ENCODE peak calls at places on chromosomes 5 and 9, in seven cellular contexts. One of them, this sample, is unnamed.

GRCh38 chr5:119070578-119070827 is 384 bp upstream of the DMXL1 start:
- DNase-seq in NCI-H2081: peak
- DNase-seq in RWPE1: no peak
- DNase-seq in NCI-H1092: peak
- DNase-seq in GM03348: peak
- DNase-seq in stimulated activated CD8-positive, alpha-beta memory T cell treated with anti-CD3 and anti-CD28 coated beads, Interleukin-7, amount 100 ng/mL, for 48 hours: no peak
- DNase-seq in GM06990: no peak
- DNase-seq in this sample: peak

GRCh38 chr5:22108545-22108944 is 744.6 kb downstream of the CDH12 start:
- DNase-seq in NCI-H2081: no peak
- DNase-seq in RWPE1: no peak
- DNase-seq in NCI-H1092: no peak
- DNase-seq in GM03348: no peak
- DNase-seq in stimulated activated CD8-positive, alpha-beta memory T cell treated with anti-CD3 and anti-CD28 coated beads, Interleukin-7, amount 100 ng/mL, for 48 hours: no peak
- DNase-seq in GM06990: no peak
- DNase-seq in this sample: no peak

GRCh38 chr9:103167530-103167929 is 172.4 kb downstream of the CYLC2 start:
- DNase-seq in NCI-H2081: no peak
- DNase-seq in RWPE1: no peak
- DNase-seq in NCI-H1092: no peak
- DNase-seq in GM03348: no peak
- DNase-seq in stimulated activated CD8-positive, alpha-beta memory T cell treated with anti-CD3 and anti-CD28 coated beads, Interleukin-7, amount 100 ng/mL, for 48 hours: no peak
- DNase-seq in GM06990: no peak
- DNase-seq in this sample: no peak

GRCh38 chr9:99184073-99184426 is 37.7 kb downstream of the ALG2 start:
- DNase-seq in NCI-H2081: no peak
- DNase-seq in RWPE1: no peak
- DNase-seq in NCI-H1092: no peak
- DNase-seq in GM03348: no peak
- DNase-seq in stimulated activated CD8-positive, alpha-beta memory T cell treated with anti-CD3 and anti-CD28 coated beads, Interleukin-7, amount 100 ng/mL, for 48 hours: no peak
- DNase-seq in GM06990: no peak
- DNase-seq in this sample: no peak

GRCh38 chr5:42360061-42360460 is 63.2 kb upstream of the GHR start:
- DNase-seq in NCI-H2081: no peak
- DNase-seq in RWPE1: no peak
- DNase-seq in NCI-H1092: no peak
- DNase-seq in GM03348: peak
- DNase-seq in stimulated activated CD8-positive, alpha-beta memory T cell treated with anti-CD3 and anti-CD28 coated beads, Interleukin-7, amount 100 ng/mL, for 48 hours: no peak
- DNase-seq in GM06990: no peak
- DNase-seq in this sample: no peak

GRCh38 chr5:170757182-170757601 is 26.3 kb upstream of the GABRP start:
- DNase-seq in NCI-H2081: no peak
- DNase-seq in RWPE1: no peak
- DNase-seq in NCI-H1092: no peak
- DNase-seq in GM03348: peak
- DNase-seq in stimulated activated CD8-positive, alpha-beta memory T cell treated with anti-CD3 and anti-CD28 coated beads, Interleukin-7, amount 100 ng/mL, for 48 hours: no peak
- DNase-seq in GM06990: no peak
- DNase-seq in this sample: no peak

GRCh38 chr9:73775757-73776156 is 624.1 kb downstream of the ANXA1 start:
- DNase-seq in NCI-H2081: no peak
- DNase-seq in RWPE1: no peak
- DNase-seq in NCI-H1092: no peak
- DNase-seq in GM03348: no peak
- DNase-seq in stimulated activated CD8-positive, alpha-beta memory T cell treated with anti-CD3 and anti-CD28 coated beads, Interleukin-7, amount 100 ng/mL, for 48 hours: no peak
- DNase-seq in GM06990: no peak
- DNase-seq in this sample: no peak

GRCh38 chr5:120457839-120458507 is 6.1 kb upstream of the PRR16 start:
- DNase-seq in NCI-H2081: peak
- DNase-seq in RWPE1: peak
- DNase-seq in NCI-H1092: peak
- DNase-seq in GM03348: peak
- DNase-seq in stimulated activated CD8-positive, alpha-beta memory T cell treated with anti-CD3 and anti-CD28 coated beads, Interleukin-7, amount 100 ng/mL, for 48 hours: no peak
- DNase-seq in GM06990: peak
- DNase-seq in this sample: peak

GRCh38 chr9:108933231-108933630 is 693 bp downstream of the ELP1 start:
- DNase-seq in NCI-H2081: no peak
- DNase-seq in RWPE1: peak
- DNase-seq in NCI-H1092: no peak
- DNase-seq in GM03348: peak
- DNase-seq in stimulated activated CD8-positive, alpha-beta memory T cell treated with anti-CD3 and anti-CD28 coated beads, Interleukin-7, amount 100 ng/mL, for 48 hours: no peak
- DNase-seq in GM06990: no peak
- DNase-seq in this sample: peak

GRCh38 chr9:93071464-93071863 is 13.0 kb downstream of the SUSD3 start:
- DNase-seq in NCI-H2081: no peak
- DNase-seq in RWPE1: peak
- DNase-seq in NCI-H1092: no peak
- DNase-seq in GM03348: peak
- DNase-seq in stimulated activated CD8-positive, alpha-beta memory T cell treated with anti-CD3 and anti-CD28 coated beads, Interleukin-7, amount 100 ng/mL, for 48 hours: no peak
- DNase-seq in GM06990: no peak
- DNase-seq in this sample: no peak

GRCh38 chr5:10036136-10036535 is 213.6 kb downstream of the ATPSCKMT start:
- DNase-seq in NCI-H2081: no peak
- DNase-seq in RWPE1: peak
- DNase-seq in NCI-H1092: no peak
- DNase-seq in GM03348: no peak
- DNase-seq in stimulated activated CD8-positive, alpha-beta memory T cell treated with anti-CD3 and anti-CD28 coated beads, Interleukin-7, amount 100 ng/mL, for 48 hours: no peak
- DNase-seq in GM06990: no peak
- DNase-seq in this sample: no peak

GRCh38 chr9:122055668-122056067 is 37.4 kb downstream of the TTLL11 start:
- DNase-seq in NCI-H2081: no peak
- DNase-seq in RWPE1: no peak
- DNase-seq in NCI-H1092: no peak
- DNase-seq in GM03348: no peak
- DNase-seq in stimulated activated CD8-positive, alpha-beta memory T cell treated with anti-CD3 and anti-CD28 coated beads, Interleukin-7, amount 100 ng/mL, for 48 hours: no peak
- DNase-seq in GM06990: no peak
- DNase-seq in this sample: no peak

GRCh38 chr5:132389453-132390286 is 20.2 kb downstream of the SLC22A5 start:
- DNase-seq in NCI-H2081: no peak
- DNase-seq in RWPE1: peak
- DNase-seq in NCI-H1092: no peak
- DNase-seq in GM03348: peak
- DNase-seq in stimulated activated CD8-positive, alpha-beta memory T cell treated with anti-CD3 and anti-CD28 coated beads, Interleukin-7, amount 100 ng/mL, for 48 hours: no peak
- DNase-seq in GM06990: no peak
- DNase-seq in this sample: no peak

GRCh38 chr5:135245521-135246499 is 153.2 kb downstream of the MACROH2A1 start:
- DNase-seq in NCI-H2081: no peak
- DNase-seq in RWPE1: peak
- DNase-seq in NCI-H1092: no peak
- DNase-seq in GM03348: peak
- DNase-seq in stimulated activated CD8-positive, alpha-beta memory T cell treated with anti-CD3 and anti-CD28 coated beads, Interleukin-7, amount 100 ng/mL, for 48 hours: no peak
- DNase-seq in GM06990: no peak
- DNase-seq in this sample: no peak

GRCh38 chr9:16602494-16602893 is 268.0 kb downstream of the BNC2 start:
- DNase-seq in NCI-H2081: no peak
- DNase-seq in RWPE1: no peak
- DNase-seq in NCI-H1092: no peak
- DNase-seq in GM03348: no peak
- DNase-seq in stimulated activated CD8-positive, alpha-beta memory T cell treated with anti-CD3 and anti-CD28 coated beads, Interleukin-7, amount 100 ng/mL, for 48 hours: no peak
- DNase-seq in GM06990: no peak
- DNase-seq in this sample: no peak

GRCh38 chr5:150075233-150075632 is 11.1 kb downstream of the CSF1R start:
- DNase-seq in NCI-H2081: no peak
- DNase-seq in RWPE1: no peak
- DNase-seq in NCI-H1092: no peak
- DNase-seq in GM03348: no peak
- DNase-seq in stimulated activated CD8-positive, alpha-beta memory T cell treated with anti-CD3 and anti-CD28 coated beads, Interleukin-7, amount 100 ng/mL, for 48 hours: no peak
- DNase-seq in GM06990: no peak
- DNase-seq in this sample: no peak

GRCh38 chr5:37283214-37283820 is 34.1 kb upstream of the CPLANE1 start:
- DNase-seq in NCI-H2081: no peak
- DNase-seq in RWPE1: no peak
- DNase-seq in NCI-H1092: no peak
- DNase-seq in GM03348: no peak
- DNase-seq in stimulated activated CD8-positive, alpha-beta memory T cell treated with anti-CD3 and anti-CD28 coated beads, Interleukin-7, amount 100 ng/mL, for 48 hours: no peak
- DNase-seq in GM06990: no peak
- DNase-seq in this sample: no peak

GRCh38 chr5:172849636-172850453 is 15.8 kb downstream of the ERGIC1 start:
- DNase-seq in NCI-H2081: no peak
- DNase-seq in RWPE1: peak
- DNase-seq in NCI-H1092: no peak
- DNase-seq in GM03348: no peak
- DNase-seq in stimulated activated CD8-positive, alpha-beta memory T cell treated with anti-CD3 and anti-CD28 coated beads, Interleukin-7, amount 100 ng/mL, for 48 hours: no peak
- DNase-seq in GM06990: peak
- DNase-seq in this sample: no peak

GRCh38 chr9:6739218-6739617 is 18.6 kb upstream of the KDM4C start:
- DNase-seq in NCI-H2081: peak
- DNase-seq in RWPE1: no peak
- DNase-seq in NCI-H1092: no peak
- DNase-seq in GM03348: peak
- DNase-seq in stimulated activated CD8-positive, alpha-beta memory T cell treated with anti-CD3 and anti-CD28 coated beads, Interleukin-7, amount 100 ng/mL, for 48 hours: no peak
- DNase-seq in GM06990: no peak
- DNase-seq in this sample: peak

GRCh38 chr5:78985407-78986223 is 505 bp upstream of the ARSB start:
- DNase-seq in NCI-H2081: no peak
- DNase-seq in RWPE1: no peak
- DNase-seq in NCI-H1092: no peak
- DNase-seq in GM03348: peak
- DNase-seq in stimulated activated CD8-positive, alpha-beta memory T cell treated with anti-CD3 and anti-CD28 coated beads, Interleukin-7, amount 100 ng/mL, for 48 hours: peak
- DNase-seq in GM06990: peak
- DNase-seq in this sample: peak

GRCh38 chr9:131580358-131580757 is 35.0 kb downstream of the PRRT1B start:
- DNase-seq in NCI-H2081: no peak
- DNase-seq in RWPE1: no peak
- DNase-seq in NCI-H1092: no peak
- DNase-seq in GM03348: no peak
- DNase-seq in stimulated activated CD8-positive, alpha-beta memory T cell treated with anti-CD3 and anti-CD28 coated beads, Interleukin-7, amount 100 ng/mL, for 48 hours: no peak
- DNase-seq in GM06990: no peak
- DNase-seq in this sample: no peak

GRCh38 chr5:142248853-142249462 is 75.9 kb downstream of the SPRY4 start:
- DNase-seq in NCI-H2081: no peak
- DNase-seq in RWPE1: no peak
- DNase-seq in NCI-H1092: no peak
- DNase-seq in GM03348: peak
- DNase-seq in stimulated activated CD8-positive, alpha-beta memory T cell treated with anti-CD3 and anti-CD28 coated beads, Interleukin-7, amount 100 ng/mL, for 48 hours: no peak
- DNase-seq in GM06990: no peak
- DNase-seq in this sample: no peak

GRCh38 chr9:135712571-135713295 is 10.7 kb downstream of the KCNT1 start:
- DNase-seq in NCI-H2081: no peak
- DNase-seq in RWPE1: no peak
- DNase-seq in NCI-H1092: no peak
- DNase-seq in GM03348: no peak
- DNase-seq in stimulated activated CD8-positive, alpha-beta memory T cell treated with anti-CD3 and anti-CD28 coated beads, Interleukin-7, amount 100 ng/mL, for 48 hours: no peak
- DNase-seq in GM06990: no peak
- DNase-seq in this sample: no peak

GRCh38 chr5:35269006-35269405 is 38.7 kb upstream of the PRLR start:
- DNase-seq in NCI-H2081: no peak
- DNase-seq in RWPE1: no peak
- DNase-seq in NCI-H1092: no peak
- DNase-seq in GM03348: no peak
- DNase-seq in stimulated activated CD8-positive, alpha-beta memory T cell treated with anti-CD3 and anti-CD28 coated beads, Interleukin-7, amount 100 ng/mL, for 48 hours: no peak
- DNase-seq in GM06990: no peak
- DNase-seq in this sample: no peak

GRCh38 chr9:2824564-2824963 is 19.3 kb downstream of the PUM3 start:
- DNase-seq in NCI-H2081: no peak
- DNase-seq in RWPE1: no peak
- DNase-seq in NCI-H1092: no peak
- DNase-seq in GM03348: no peak
- DNase-seq in stimulated activated CD8-positive, alpha-beta memory T cell treated with anti-CD3 and anti-CD28 coated beads, Interleukin-7, amount 100 ng/mL, for 48 hours: no peak
- DNase-seq in GM06990: no peak
- DNase-seq in this sample: no peak